ENCODE peak calls at places on chromosomes 6 and 20, in nine cellular contexts. I, C, K, Y, P, S, D, Z and L are unnamed samples.

GRCh38 chr6:30541515-30542403 is 14.5 kb downstream of the GNL1 start:
- DNase-seq in I (peak), C (peak), K (peak), Y (peak), P (peak), S (peak), D (peak), Z (peak), L (peak)

GRCh38 chr20:39518649-39519048 is 556.5 kb downstream of the DHX35 start:
- DNase-seq in I (no peak), C (no peak), K (no peak), Y (no peak), P (no peak), S (peak), D (no peak), Z (no peak), L (no peak)

GRCh38 chr6:25154034-25154596 is 125.1 kb upstream of the CARMIL1 start:
- DNase-seq in I (no peak), C (peak), K (no peak), Y (no peak), P (no peak), S (no peak), D (no peak), Z (no peak), L (no peak)

GRCh38 chr20:5156670-5157448 is 30.1 kb downstream of the CDS2 start:
- DNase-seq in I (no peak), C (no peak), K (no peak), Y (no peak), P (no peak), S (peak), D (no peak), Z (no peak), L (peak)

GRCh38 chr6:88983532-88983931 is 20.1 kb upstream of the RNGTT start:
- DNase-seq in I (no peak), C (no peak), K (no peak), Y (no peak), P (no peak), S (no peak), D (no peak), Z (no peak), L (peak)

GRCh38 chr6:44053760-44054556 is 73.3 kb downstream of the MRPL14 start:
- DNase-seq in I (no peak), C (no peak), K (no peak), Y (no peak), P (no peak), S (peak), D (no peak), Z (no peak), L (peak)

GRCh38 chr20:63032026-63032800 is 25.4 kb upstream of the BHLHE23 start:
- DNase-seq in I (no peak), C (no peak), K (no peak), Y (no peak), P (no peak), S (no peak), D (no peak), Z (no peak), L (no peak)

GRCh38 chr6:135224037-135224647 is 43.0 kb downstream of the MYB start:
- DNase-seq in I (peak), C (no peak), K (no peak), Y (no peak), P (no peak), S (no peak), D (no peak), Z (no peak), L (no peak)

GRCh38 chr6:158023597-158023939 is 41.9 kb downstream of the SYNJ2 start:
- DNase-seq in I (no peak), C (no peak), K (no peak), Y (no peak), P (no peak), S (no peak), D (no peak), Z (no peak), L (no peak)

GRCh38 chr6:152124432-152125074 is 317.1 kb downstream of the ESR1 start:
- DNase-seq in I (peak), C (peak), K (peak), Y (peak), P (no peak), S (peak), D (peak), Z (no peak), L (peak)

GRCh38 chr20:1020614-1021013 is 18.5 kb upstream of the RSPO4 start:
- DNase-seq in I (no peak), C (no peak), K (no peak), Y (no peak), P (no peak), S (no peak), D (no peak), Z (no peak), L (no peak)

GRCh38 chr6:43076093-43076927 is at the start of gene PTK7:
- DNase-seq in I (no peak), C (peak), K (no peak), Y (peak), P (no peak), S (no peak), D (no peak), Z (peak), L (peak)

GRCh38 chr6:75196051-75196743 is 9.7 kb downstream of the COL12A1 start:
- DNase-seq in I (no peak), C (no peak), K (no peak), Y (no peak), P (no peak), S (peak), D (no peak), Z (no peak), L (peak)

GRCh38 chr6:42104807-42105713 is 37.4 kb downstream of the C6orf132 start:
- DNase-seq in I (no peak), C (no peak), K (no peak), Y (no peak), P (no peak), S (no peak), D (no peak), Z (no peak), L (no peak)

GRCh38 chr6:31157543-31158139 is at the start of gene CCHCR1:
- DNase-seq in I (no peak), C (no peak), K (no peak), Y (no peak), P (no peak), S (no peak), D (no peak), Z (no peak), L (no peak)

GRCh38 chr20:32017711-32018251 is 7.5 kb downstream of the CCM2L start:
- DNase-seq in I (peak), C (peak), K (no peak), Y (peak), P (no peak), S (no peak), D (no peak), Z (peak), L (no peak)

GRCh38 chr6:87088076-87088475 is 6.8 kb downstream of the CGA start:
- DNase-seq in I (no peak), C (no peak), K (no peak), Y (no peak), P (no peak), S (no peak), D (no peak), Z (no peak), L (no peak)

GRCh38 chr6:87251725-87252124 is 70.7 kb upstream of the SMIM8 start:
- DNase-seq in I (no peak), C (no peak), K (no peak), Y (no peak), P (no peak), S (no peak), D (no peak), Z (no peak), L (no peak)

GRCh38 chr6:435442-436307 is 44.1 kb downstream of the IRF4 start:
- DNase-seq in I (no peak), C (no peak), K (no peak), Y (no peak), P (no peak), S (no peak), D (no peak), Z (no peak), L (no peak)

GRCh38 chr6:104943781-104944180 is 13.1 kb upstream of the LIN28B start:
- DNase-seq in I (no peak), C (no peak), K (no peak), Y (no peak), P (no peak), S (no peak), D (peak), Z (no peak), L (peak)

GRCh38 chr20:40536866-40537265 is 152.2 kb downstream of the MAFB start:
- DNase-seq in I (no peak), C (no peak), K (no peak), Y (no peak), P (no peak), S (no peak), D (no peak), Z (no peak), L (no peak)

GRCh38 chr6:131761061-131761761 is 46.6 kb upstream of the ENPP1 start:
- DNase-seq in I (no peak), C (no peak), K (no peak), Y (no peak), P (no peak), S (peak), D (no peak), Z (no peak), L (no peak)

GRCh38 chr6:26233608-26234420 is 131.2 kb upstream of the BTN3A2 start:
- DNase-seq in I (peak), C (peak), K (no peak), Y (no peak), P (no peak), S (no peak), D (no peak), Z (no peak), L (peak)

GRCh38 chr6:98526465-98526864 is 307.9 kb upstream of the POU3F2 start:
- DNase-seq in I (no peak), C (no peak), K (no peak), Y (no peak), P (no peak), S (no peak), D (no peak), Z (no peak), L (no peak)

GRCh38 chr6:82371799-82372508 is 8.3 kb downstream of the TPBG start:
- DNase-seq in I (no peak), C (no peak), K (no peak), Y (no peak), P (no peak), S (peak), D (no peak), Z (no peak), L (no peak)

GRCh38 chr6:1312444-1313363 is 806 bp downstream of the FOXQ1 start:
- DNase-seq in I (no peak), C (peak), K (no peak), Y (no peak), P (no peak), S (no peak), D (no peak), Z (no peak), L (peak)

GRCh38 chr6:159084493-159085091 is 39.8 kb upstream of the TAGAP start:
- DNase-seq in I (no peak), C (no peak), K (no peak), Y (no peak), P (no peak), S (peak), D (no peak), Z (no peak), L (peak)

GRCh38 chr20:6767536-6768227 is at the start of gene BMP2:
- DNase-seq in I (no peak), C (peak), K (no peak), Y (peak), P (peak), S (no peak), D (peak), Z (peak), L (peak)

GRCh38 chr20:58511364-58511763 is 3.8 kb downstream of the APCDD1L start:
- DNase-seq in I (no peak), C (no peak), K (no peak), Y (no peak), P (no peak), S (peak), D (no peak), Z (no peak), L (peak)

GRCh38 chr6:98880486-98880885 is 46.1 kb downstream of the POU3F2 start:
- DNase-seq in I (peak), C (no peak), K (no peak), Y (no peak), P (no peak), S (no peak), D (no peak), Z (no peak), L (no peak)

GRCh38 chr6:143000771-143001170 is 55.8 kb upstream of the HIVEP2 start:
- DNase-seq in I (no peak), C (no peak), K (no peak), Y (no peak), P (no peak), S (no peak), D (no peak), Z (no peak), L (no peak)

GRCh38 chr6:52746213-52746612 is 17.1 kb downstream of the GSTA2 start:
- DNase-seq in I (no peak), C (no peak), K (no peak), Y (no peak), P (no peak), S (no peak), D (no peak), Z (no peak), L (no peak)